ENCODE peak calls at places on chromosomes 3 and 15, in seven cellular contexts. One of them, this sample, is unnamed.

GRCh38 chr15:91270747-91271146 is 170.7 kb downstream of the SV2B start:
- DNase-seq in GF-D8: no peak
- DNase-seq in WTC11: no peak
- DNase-seq in uterus: no peak
- DNase-seq in stimulated activated naive CD8-positive, alpha-beta T cell treated with anti-CD3 and anti-CD28 coated beads, Interleukin-15, Interleukin-2, amounts not matched to agents 100 U/mL and 50 U/mL, for 24 hours: no peak
- DNase-seq in EH: no peak
- DNase-seq in NCI-H226: no peak
- DNase-seq in this sample: no peak

GRCh38 chr15:65286069-65286703 is 497 bp downstream of the PARP16 start:
- DNase-seq in GF-D8: no peak
- DNase-seq in EH: peak; percentile 35
- DNase-seq in stimulated activated naive CD8-positive, alpha-beta T cell treated with anti-CD3 and anti-CD28 coated beads, Interleukin-15, Interleukin-2, amounts not matched to agents 100 U/mL and 50 U/mL, for 24 hours: peak; percentile 40
- DNase-seq in WTC11: peak; percentile 65
- DNase-seq in uterus: no peak
- DNase-seq in NCI-H226: no peak
- DNase-seq in this sample: peak; percentile 51

GRCh38 chr15:51735211-51735610 is 2.2 kb downstream of the LYSMD2 start:
- DNase-seq in NCI-H226: no peak
- DNase-seq in GF-D8: no peak
- DNase-seq in EH: no peak
- DNase-seq in uterus: no peak
- DNase-seq in stimulated activated naive CD8-positive, alpha-beta T cell treated with anti-CD3 and anti-CD28 coated beads, Interleukin-15, Interleukin-2, amounts not matched to agents 100 U/mL and 50 U/mL, for 24 hours: peak; percentile 28
- DNase-seq in WTC11: no peak
- DNase-seq in this sample: no peak

GRCh38 chr15:43954181-43954621 is 127.4 kb downstream of the WDR76 start:
- DNase-seq in NCI-H226: no peak
- DNase-seq in EH: peak; percentile 18
- DNase-seq in stimulated activated naive CD8-positive, alpha-beta T cell treated with anti-CD3 and anti-CD28 coated beads, Interleukin-15, Interleukin-2, amounts not matched to agents 100 U/mL and 50 U/mL, for 24 hours: peak; percentile 42
- DNase-seq in uterus: no peak
- DNase-seq in GF-D8: no peak
- DNase-seq in WTC11: no peak
- DNase-seq in this sample: no peak

GRCh38 chr3:124800511-124801374 is 70.5 kb downstream of the UMPS start:
- DNase-seq in WTC11: no peak
- DNase-seq in uterus: peak; percentile 47
- DNase-seq in GF-D8: no peak
- DNase-seq in EH: peak; percentile 85
- DNase-seq in NCI-H226: peak; percentile 58
- DNase-seq in stimulated activated naive CD8-positive, alpha-beta T cell treated with anti-CD3 and anti-CD28 coated beads, Interleukin-15, Interleukin-2, amounts not matched to agents 100 U/mL and 50 U/mL, for 24 hours: no peak
- DNase-seq in this sample: no peak

GRCh38 chr15:92751528-92751927 is 96.0 kb upstream of the FAM174B start:
- DNase-seq in uterus: no peak
- DNase-seq in stimulated activated naive CD8-positive, alpha-beta T cell treated with anti-CD3 and anti-CD28 coated beads, Interleukin-15, Interleukin-2, amounts not matched to agents 100 U/mL and 50 U/mL, for 24 hours: no peak
- DNase-seq in EH: no peak
- DNase-seq in NCI-H226: no peak
- DNase-seq in WTC11: no peak
- DNase-seq in GF-D8: no peak
- DNase-seq in this sample: no peak

GRCh38 chr3:136979204-136979603 is 21.4 kb downstream of the IL20RB start:
- DNase-seq in stimulated activated naive CD8-positive, alpha-beta T cell treated with anti-CD3 and anti-CD28 coated beads, Interleukin-15, Interleukin-2, amounts not matched to agents 100 U/mL and 50 U/mL, for 24 hours: no peak
- DNase-seq in EH: no peak
- DNase-seq in NCI-H226: no peak
- DNase-seq in uterus: no peak
- DNase-seq in GF-D8: no peak
- DNase-seq in WTC11: no peak
- DNase-seq in this sample: no peak

GRCh38 chr3:174533286-174533685 is 325.8 kb upstream of the NAALADL2 start:
- DNase-seq in EH: peak; percentile 85
- DNase-seq in WTC11: no peak
- DNase-seq in GF-D8: no peak
- DNase-seq in NCI-H226: peak; percentile 66
- DNase-seq in stimulated activated naive CD8-positive, alpha-beta T cell treated with anti-CD3 and anti-CD28 coated beads, Interleukin-15, Interleukin-2, amounts not matched to agents 100 U/mL and 50 U/mL, for 24 hours: no peak
- DNase-seq in uterus: no peak
- DNase-seq in this sample: no peak

GRCh38 chr15:46918462-46919125 is 798.7 kb upstream of the SEMA6D start:
- DNase-seq in GF-D8: no peak
- DNase-seq in WTC11: no peak
- DNase-seq in uterus: no peak
- DNase-seq in stimulated activated naive CD8-positive, alpha-beta T cell treated with anti-CD3 and anti-CD28 coated beads, Interleukin-15, Interleukin-2, amounts not matched to agents 100 U/mL and 50 U/mL, for 24 hours: no peak
- DNase-seq in EH: no peak
- DNase-seq in NCI-H226: no peak
- DNase-seq in this sample: no peak

This sample was measured in stomach.